ENCODE peak calls at places on chromosome 17, in five cellular contexts. Q, E, R, O and Y are unnamed samples.

GRCh38 chr17:19341641-19342610 is 20.6 kb downstream of the B9D1 start:
- DNase-seq in O (no peak), Q (no peak), R (no peak), E (no peak), Y (no peak)

GRCh38 chr17:68401288-68401687 is 56.0 kb downstream of the WIPI1 start:
- DNase-seq in Q (no peak), R (no peak), O (no peak), E (no peak), Y (no peak)

GRCh38 chr17:38852771-38853291 is 690 bp downstream of the RPL23 start:
- DNase-seq in E (no peak), O (no peak), R (no peak), Q (no peak), Y (no peak)

GRCh38 chr17:28368915-28369683 is 1.0 kb downstream of the VTN start:
- DNase-seq in Q (no peak), R (no peak), E (no peak), O (no peak), Y (no peak)

GRCh38 chr17:48002920-48003685 is 32.2 kb downstream of the CDK5RAP3 start:
- DNase-seq in E (no peak), O (no peak), R (no peak), Q (no peak), Y (no peak)

GRCh38 chr17:80476877-80477646 is 655 bp upstream of the NPTX1 start:
- DNase-seq in Q (no peak), O (no peak), R (no peak), E (no peak), Y (no peak)

GRCh38 chr17:74419862-74420492 is 11.9 kb upstream of the GPRC5C start:
- DNase-seq in Q (no peak), O (no peak), R (no peak), E (no peak), Y (no peak)

GRCh38 chr17:82863941-82864720 is 24.3 kb upstream of the ZNF750 start:
- DNase-seq in Q (no peak), E (no peak), O (peak), R (peak), Y (no peak)

GRCh38 chr17:4810696-4811289 is 3.8 kb downstream of the PLD2 start:
- DNase-seq in Q (no peak), O (no peak), R (no peak), E (no peak), Y (no peak)

GRCh38 chr17:6502142-6502541 is 54.2 kb downstream of the PITPNM3 start:
- DNase-seq in E (no peak), Q (no peak), O (no peak), R (no peak), Y (no peak)

GRCh38 chr17:31579265-31579664 is 187.8 kb downstream of the RAB11FIP4 start:
- DNase-seq in R (no peak), E (peak), Q (no peak), O (no peak), Y (no peak)

GRCh38 chr17:64320613-64321553 is 57.8 kb upstream of the TEX2 start:
- DNase-seq in O (peak), R (peak), Q (peak), E (peak), Y (peak)

GRCh38 chr17:80591788-80592187 is 47.1 kb downstream of the RPTOR start:
- DNase-seq in Q (no peak), R (no peak), O (no peak), E (no peak), Y (no peak)

GRCh38 chr17:2058521-2059124 is 3.7 kb downstream of the HIC1 start:
- DNase-seq in Q (no peak), E (no peak), R (no peak), O (peak), Y (peak)

GRCh38 chr17:1469231-1469852 is 13.3 kb upstream of the CRK start:
- DNase-seq in E (peak), Q (no peak), O (no peak), R (no peak), Y (no peak)

GRCh38 chr17:43308999-43309398 is 75.2 kb upstream of the RNU2-1 start:
- DNase-seq in R (no peak), O (no peak), E (no peak), Q (no peak), Y (no peak)

GRCh38 chr17:8468109-8468508 is 32.4 kb downstream of the NDEL1 start:
- DNase-seq in Q (no peak), E (peak), O (no peak), R (no peak), Y (no peak)

GRCh38 chr17:64343833-64344637 is 46.6 kb downstream of the PECAM1 start:
- DNase-seq in R (peak), E (no peak), Q (no peak), O (no peak), Y (no peak)

GRCh38 chr17:79587421-79587820 is 23.4 kb downstream of the RBFOX3 start:
- DNase-seq in R (no peak), E (no peak), Q (no peak), O (no peak), Y (no peak)

GRCh38 chr17:352421-353212 is at the start of gene RPH3AL:
- DNase-seq in Q (peak), E (no peak), R (no peak), O (no peak), Y (no peak)

GRCh38 chr17:67995568-67996191 is 589 bp downstream of the C17orf58 start:
- DNase-seq in Q (no peak), R (no peak), E (peak), O (peak), Y (no peak)

GRCh38 chr17:80673152-80673920 is 128.7 kb downstream of the RPTOR start:
- DNase-seq in Q (no peak), O (no peak), R (no peak), E (no peak), Y (no peak)

GRCh38 chr17:45869676-45870341 is 24.5 kb upstream of the MAPT start:
- DNase-seq in Q (no peak), E (no peak), R (no peak), O (no peak), Y (no peak)

GRCh38 chr17:17354560-17355357 is 51.6 kb downstream of the NT5M start:
- DNase-seq in E (peak), R (no peak), O (peak), Q (peak), Y (no peak)

GRCh38 chr17:77419547-77420475 is 279.0 kb downstream of the SEC14L1 start:
- DNase-seq in R (no peak), Q (no peak), O (no peak), E (peak), Y (no peak)

GRCh38 chr17:67270411-67270810 is 25.4 kb upstream of the HELZ start:
- DNase-seq in O (peak), Q (no peak), R (no peak), E (no peak), Y (no peak)

GRCh38 chr17:83200231-83200699 is 120.9 kb downstream of the METRNL start:
- DNase-seq in E (peak), R (no peak), Q (no peak), O (peak), Y (no peak)